ENCODE peak calls at places on chromosomes 13 and 19, in eight cellular contexts. One of them, this sample, is unnamed. For H3K4me1, the result is how much of the 10 kb centered on the place peaks cover.

GRCh38 chr19:48551437-48552302 is at the start of gene SULT2B1:
- DNase-seq in left lung: peak
- DNase-seq in naive thymus-derived CD4-positive, alpha-beta T cell: no peak
- DNase-seq in lower lobe of right lung: peak
- DNase-seq in A549: peak
- DNase-seq in psoas muscle: no peak
- DNase-seq in body of pancreas: peak
- DNase-seq in adrenal gland: no peak
- DNase-seq in this sample: no peak

GRCh38 chr19:14432817-14433453 is at the start of gene PKN1:
- DNase-seq in left lung: peak
- DNase-seq in naive thymus-derived CD4-positive, alpha-beta T cell: no peak
- DNase-seq in lower lobe of right lung: peak
- DNase-seq in A549: peak
- DNase-seq in psoas muscle: peak
- DNase-seq in body of pancreas: peak
- DNase-seq in adrenal gland: peak
- DNase-seq in this sample: no peak

GRCh38 chr13:41244555-41244954 is 18.8 kb downstream of the MTRF1 start:
- DNase-seq in left lung: no peak
- DNase-seq in naive thymus-derived CD4-positive, alpha-beta T cell: no peak
- DNase-seq in lower lobe of right lung: no peak
- DNase-seq in A549: no peak
- DNase-seq in psoas muscle: peak
- DNase-seq in body of pancreas: no peak
- DNase-seq in adrenal gland: no peak
- DNase-seq in this sample: no peak

GRCh38 chr13:94329754-94330551 is 149.5 kb downstream of the DCT start:
- DNase-seq in left lung: no peak
- DNase-seq in naive thymus-derived CD4-positive, alpha-beta T cell: no peak
- DNase-seq in lower lobe of right lung: no peak
- DNase-seq in A549: peak
- DNase-seq in psoas muscle: no peak
- DNase-seq in body of pancreas: no peak
- DNase-seq in adrenal gland: peak
- DNase-seq in this sample: no peak

GRCh38 chr13:49877629-49878218 is 58.4 kb downstream of the SPRYD7 start:
- DNase-seq in left lung: no peak
- DNase-seq in naive thymus-derived CD4-positive, alpha-beta T cell: no peak
- DNase-seq in lower lobe of right lung: no peak
- DNase-seq in A549: peak
- DNase-seq in psoas muscle: no peak
- DNase-seq in body of pancreas: no peak
- DNase-seq in adrenal gland: no peak
- DNase-seq in this sample: no peak

GRCh38 chr19:13839193-13839937 is 37.6 kb upstream of the NANOS3 start:
- DNase-seq in left lung: peak
- DNase-seq in naive thymus-derived CD4-positive, alpha-beta T cell: peak
- DNase-seq in lower lobe of right lung: peak
- DNase-seq in A549: peak
- DNase-seq in psoas muscle: peak
- DNase-seq in body of pancreas: peak
- DNase-seq in adrenal gland: peak
- DNase-seq in this sample: peak

GRCh38 chr19:46067691-46068090 is 26.9 kb upstream of the IGFL4 start:
- DNase-seq in left lung: no peak
- DNase-seq in naive thymus-derived CD4-positive, alpha-beta T cell: no peak
- DNase-seq in lower lobe of right lung: no peak
- DNase-seq in A549: no peak
- DNase-seq in psoas muscle: no peak
- DNase-seq in body of pancreas: no peak
- DNase-seq in adrenal gland: no peak
- DNase-seq in this sample: no peak

GRCh38 chr19:3061214-3062161 is 807 bp downstream of the TLE5 start:
- DNase-seq in left lung: peak
- DNase-seq in naive thymus-derived CD4-positive, alpha-beta T cell: peak
- DNase-seq in lower lobe of right lung: peak
- DNase-seq in A549: no peak
- DNase-seq in psoas muscle: peak
- DNase-seq in body of pancreas: peak
- DNase-seq in adrenal gland: peak
- DNase-seq in this sample: peak

GRCh38 chr13:102055116-102055515 is 346.7 kb downstream of the FGF14 start:
- DNase-seq in left lung: no peak
- DNase-seq in naive thymus-derived CD4-positive, alpha-beta T cell: no peak
- DNase-seq in lower lobe of right lung: no peak
- DNase-seq in A549: no peak
- DNase-seq in psoas muscle: no peak
- DNase-seq in body of pancreas: no peak
- DNase-seq in adrenal gland: no peak
- DNase-seq in this sample: no peak

GRCh38 chr19:33301900-33302174 is 497 bp downstream of the CEBPA start:
- DNase-seq in left lung: no peak
- DNase-seq in naive thymus-derived CD4-positive, alpha-beta T cell: no peak
- DNase-seq in lower lobe of right lung: no peak
- DNase-seq in A549: no peak
- DNase-seq in psoas muscle: no peak
- DNase-seq in body of pancreas: peak
- DNase-seq in adrenal gland: no peak
- DNase-seq in this sample: no peak
- H3K4me3 ChIP-seq in left lung: peak
- H3K4me3 ChIP-seq in naive thymus-derived CD4-positive, alpha-beta T cell: no peak
- H3K4me3 ChIP-seq in lower lobe of right lung: peak
- H3K4me3 ChIP-seq in A549: peak
- H3K4me3 ChIP-seq in psoas muscle: peak
- H3K4me3 ChIP-seq in body of pancreas: peak
- H3K4me3 ChIP-seq in adrenal gland: no peak
- H3K4me3 ChIP-seq in this sample: peak

GRCh38 chr19:16188521-16188920 is 3.3 kb downstream of the FAM32A start:
- DNase-seq in left lung: no peak
- DNase-seq in naive thymus-derived CD4-positive, alpha-beta T cell: no peak
- DNase-seq in lower lobe of right lung: peak
- DNase-seq in A549: no peak
- DNase-seq in psoas muscle: no peak
- DNase-seq in body of pancreas: no peak
- DNase-seq in adrenal gland: no peak
- DNase-seq in this sample: no peak

GRCh38 chr19:16185123-16185924 is at the start of gene FAM32A:
- DNase-seq in left lung: peak
- DNase-seq in naive thymus-derived CD4-positive, alpha-beta T cell: peak
- DNase-seq in lower lobe of right lung: peak
- DNase-seq in A549: peak
- DNase-seq in psoas muscle: peak
- DNase-seq in body of pancreas: peak
- DNase-seq in adrenal gland: peak
- DNase-seq in this sample: peak

GRCh38 chr19:16180611-16181010 is 4.6 kb upstream of the FAM32A start:
- DNase-seq in left lung: no peak
- DNase-seq in naive thymus-derived CD4-positive, alpha-beta T cell: no peak
- DNase-seq in lower lobe of right lung: no peak
- DNase-seq in A549: peak
- DNase-seq in psoas muscle: no peak
- DNase-seq in body of pancreas: no peak
- DNase-seq in adrenal gland: no peak
- DNase-seq in this sample: no peak

GRCh38 chr19:16185925-16186234 is 670 bp downstream of the FAM32A start:
- DNase-seq in left lung: no peak
- DNase-seq in naive thymus-derived CD4-positive, alpha-beta T cell: no peak
- DNase-seq in lower lobe of right lung: no peak
- DNase-seq in A549: no peak
- DNase-seq in psoas muscle: no peak
- DNase-seq in body of pancreas: no peak
- DNase-seq in adrenal gland: no peak
- DNase-seq in this sample: no peak

GRCh38 chr19:16184665-16185122 is 516 bp upstream of the FAM32A start:
- DNase-seq in left lung: no peak
- DNase-seq in naive thymus-derived CD4-positive, alpha-beta T cell: no peak
- DNase-seq in lower lobe of right lung: no peak
- DNase-seq in A549: no peak
- DNase-seq in psoas muscle: no peak
- DNase-seq in body of pancreas: no peak
- DNase-seq in adrenal gland: no peak
- DNase-seq in this sample: no peak
- H3K27ac ChIP-seq in left lung: peak
- H3K27ac ChIP-seq in naive thymus-derived CD4-positive, alpha-beta T cell: peak
- H3K27ac ChIP-seq in lower lobe of right lung: peak
- H3K27ac ChIP-seq in A549: peak
- H3K27ac ChIP-seq in psoas muscle: peak
- H3K27ac ChIP-seq in body of pancreas: peak
- H3K27ac ChIP-seq in adrenal gland: no peak
- H3K27ac ChIP-seq in this sample: no peak

DNA sequence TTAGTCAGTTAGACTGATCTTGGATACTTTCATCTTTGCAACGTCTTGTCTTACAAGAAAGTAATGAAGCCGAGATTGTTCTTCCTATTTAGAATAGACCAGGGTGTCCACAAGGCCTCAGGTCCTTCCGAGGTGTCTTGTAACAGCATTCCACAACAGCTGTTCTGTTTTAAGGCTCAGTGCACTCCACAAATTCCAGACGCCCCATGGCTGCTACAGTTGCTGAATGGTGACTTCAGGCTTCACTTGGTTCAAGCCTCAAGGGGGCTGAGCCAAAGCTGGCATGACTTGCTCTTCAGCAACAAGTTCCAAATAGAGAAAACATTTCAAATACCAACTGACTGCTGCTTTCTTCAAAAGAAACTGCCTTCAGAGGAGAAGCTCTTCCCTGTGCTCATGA is 143.4 kb downstream of the SHISA2 start:
- DNase-seq in left lung: no peak
- DNase-seq in naive thymus-derived CD4-positive, alpha-beta T cell: no peak
- DNase-seq in lower lobe of right lung: no peak
- DNase-seq in A549: no peak
- DNase-seq in psoas muscle: no peak
- DNase-seq in body of pancreas: no peak
- DNase-seq in adrenal gland: no peak
- DNase-seq in this sample: no peak
- H3K4me1 ChIP-seq in left lung: under half
- H3K4me1 ChIP-seq in naive thymus-derived CD4-positive, alpha-beta T cell: under half
- H3K4me1 ChIP-seq in lower lobe of right lung: under half
- H3K4me1 ChIP-seq in A549: under half
- H3K4me1 ChIP-seq in psoas muscle: under half
- H3K4me1 ChIP-seq in body of pancreas: under half
- H3K4me1 ChIP-seq in adrenal gland: under half
- H3K4me1 ChIP-seq in this sample: under half

DNA sequence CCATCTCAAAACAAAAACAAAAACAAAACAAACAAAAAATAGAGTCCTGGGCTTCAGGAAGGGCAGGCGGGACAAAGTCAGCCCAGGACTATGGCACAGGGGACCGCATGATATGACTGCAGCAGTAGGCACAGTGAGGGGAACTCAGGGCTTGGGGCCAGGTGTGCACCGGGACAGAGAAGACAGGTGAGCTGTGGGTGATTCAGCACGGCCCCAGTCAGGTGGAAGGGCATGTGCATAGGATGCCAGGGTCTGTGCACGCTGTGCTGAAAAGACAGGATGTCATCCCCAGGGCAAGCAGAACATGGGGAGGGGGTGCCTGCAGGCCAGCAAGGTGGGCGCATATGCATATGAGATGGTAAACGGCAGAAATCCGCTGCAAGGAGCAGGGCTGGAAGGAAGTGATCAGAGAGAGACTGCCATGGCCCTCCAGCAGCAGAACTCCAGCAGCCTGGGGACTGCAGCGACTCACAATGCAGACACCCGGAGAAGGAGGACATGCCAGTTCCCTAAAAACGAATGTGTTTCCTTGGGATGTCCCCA is 15.0 kb downstream of the EPS15L1 start:
- DNase-seq in left lung: peak
- DNase-seq in naive thymus-derived CD4-positive, alpha-beta T cell: no peak
- DNase-seq in lower lobe of right lung: no peak
- DNase-seq in A549: no peak
- DNase-seq in psoas muscle: no peak
- DNase-seq in body of pancreas: no peak
- DNase-seq in adrenal gland: no peak
- DNase-seq in this sample: no peak
- H3K4me3 ChIP-seq in left lung: no peak
- H3K4me3 ChIP-seq in naive thymus-derived CD4-positive, alpha-beta T cell: no peak
- H3K4me3 ChIP-seq in lower lobe of right lung: no peak
- H3K4me3 ChIP-seq in A549: no peak
- H3K4me3 ChIP-seq in psoas muscle: peak
- H3K4me3 ChIP-seq in body of pancreas: no peak
- H3K4me3 ChIP-seq in adrenal gland: no peak
- H3K4me3 ChIP-seq in this sample: no peak

DNA sequence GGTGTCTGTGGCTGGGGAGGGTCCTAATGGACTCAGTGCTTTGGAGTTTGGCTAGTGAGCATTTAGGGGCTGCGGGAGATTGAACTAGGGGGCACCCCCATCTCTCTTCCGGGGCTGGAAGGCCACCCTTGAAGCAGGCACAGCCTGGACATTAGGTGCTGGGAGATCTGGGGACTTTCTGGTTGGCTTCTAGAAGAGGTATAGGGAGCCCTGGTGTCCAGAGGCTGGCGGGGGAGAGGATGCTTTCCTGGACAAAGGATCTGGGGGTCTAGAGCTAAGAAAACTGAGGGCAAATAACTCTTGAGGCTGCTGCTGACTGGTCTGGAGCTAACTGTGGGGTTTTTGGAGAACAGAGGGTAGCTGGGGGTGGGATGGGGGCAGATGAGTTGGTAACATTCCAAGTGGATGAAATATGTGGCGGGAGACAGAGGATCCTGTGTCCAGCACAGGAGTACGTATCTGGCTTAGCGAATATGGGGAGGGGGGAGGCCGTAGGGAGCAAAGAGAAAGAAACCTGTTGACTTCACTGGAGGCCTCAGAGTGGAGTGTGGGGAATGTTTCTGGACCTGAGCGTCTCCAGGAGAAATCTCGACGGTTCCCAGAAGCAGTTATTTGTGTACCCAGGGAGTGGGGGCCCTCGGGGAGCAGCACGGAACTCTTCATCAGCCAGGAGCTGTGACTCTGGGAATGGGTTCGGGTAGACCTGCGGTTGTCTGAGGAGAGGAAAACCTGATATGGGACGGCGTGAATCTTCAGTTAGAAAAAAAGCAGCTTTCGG is 1.4 kb downstream of the HNRNPUL1 start:
- DNase-seq in left lung: no peak
- DNase-seq in naive thymus-derived CD4-positive, alpha-beta T cell: no peak
- DNase-seq in lower lobe of right lung: no peak
- DNase-seq in A549: peak
- DNase-seq in psoas muscle: no peak
- DNase-seq in body of pancreas: peak
- DNase-seq in adrenal gland: peak
- DNase-seq in this sample: no peak
- H3K27ac ChIP-seq in left lung: peak
- H3K27ac ChIP-seq in naive thymus-derived CD4-positive, alpha-beta T cell: peak
- H3K27ac ChIP-seq in lower lobe of right lung: peak
- H3K27ac ChIP-seq in A549: peak
- H3K27ac ChIP-seq in psoas muscle: peak
- H3K27ac ChIP-seq in body of pancreas: peak
- H3K27ac ChIP-seq in adrenal gland: peak
- H3K27ac ChIP-seq in this sample: peak

This sample was measured in effector memory CD4-positive, alpha-beta T cell.